ENCODE peak calls at places on chromosome 14, in six cellular contexts. W is sigmoid colon, D is endothelial cell, I is lung, J is AG09319, N is fibroblast of villous mesenchyme. P is an unnamed sample.

GRCh38 chr14:58479975-58480374 is 52.5 kb downstream of the KIAA0586 start:
- DNase-seq in J (no peak), W (no peak), D (no peak), I (no peak), N (no peak), P (no peak)

GRCh38 chr14:52117433-52117832 is 48.6 kb upstream of the NID2 start:
- DNase-seq in J (peak; percentile 52), W (no peak), D (no peak), N (peak; percentile 72), I (no peak), P (no peak)

GRCh38 chr14:75561013-75561432 is 17.4 kb upstream of the FLVCR2 start:
- DNase-seq in J (no peak), W (peak; percentile 73), I (peak; percentile 84), N (peak; percentile 73), D (peak; percentile 82), P (peak; percentile 49)

GRCh38 chr14:103138483-103139370 is 15.5 kb downstream of the TNFAIP2 start:
- DNase-seq in J (no peak), N (no peak), I (no peak), W (no peak), D (no peak), P (no peak)

GRCh38 chr14:39372656-39373055 is 59.6 kb downstream of the FBXO33 start:
- DNase-seq in W (no peak), N (no peak), D (no peak), J (no peak), I (no peak), P (no peak)

GRCh38 chr14:85714046-85714445 is 184.1 kb downstream of the FLRT2 start:
- DNase-seq in I (no peak), W (no peak), N (no peak), D (no peak), J (no peak), P (no peak)

GRCh38 chr14:103136076-103136340 is 12.7 kb downstream of the TNFAIP2 start:
- DNase-seq in J (no peak), W (no peak), D (no peak), N (no peak), I (no peak), P (no peak)

GRCh38 chr14:59182641-59183040 is 5.8 kb upstream of the DAAM1 start:
- DNase-seq in N (peak; percentile 6), D (no peak), J (no peak), I (no peak), W (no peak), P (no peak)

GRCh38 chr14:33134975-33135374 is 196.3 kb downstream of the NPAS3 start:
- DNase-seq in W (no peak), D (no peak), I (no peak), N (no peak), J (no peak), P (no peak)

GRCh38 chr14:89959853-89960493 is 4.2 kb downstream of the TDP1 start:
- DNase-seq in N (no peak), I (no peak), W (no peak), J (no peak), D (no peak), P (no peak)

GRCh38 chr14:102622262-102622885 is 29.9 kb downstream of the RCOR1 start:
- DNase-seq in W (no peak), J (no peak), N (no peak), I (no peak), D (no peak), P (peak; percentile 13)

GRCh38 chr14:57686317-57686716 is 179.6 kb downstream of the SLC35F4 start:
- DNase-seq in I (no peak), N (no peak), W (no peak), D (no peak), J (no peak), P (no peak)

GRCh38 chr14:104107611-104108569 is 22.4 kb downstream of the ASPG start:
- DNase-seq in D (no peak), N (no peak), W (peak; percentile 47), I (no peak), J (no peak), P (no peak)

GRCh38 chr14:89041245-89041585 is 216.8 kb downstream of the TTC8 start:
- DNase-seq in I (peak; percentile 50), W (no peak), N (no peak), D (no peak), J (no peak), P (no peak)

GRCh38 chr14:50928002-50928635 is 16.2 kb downstream of the PYGL start:
- DNase-seq in D (no peak), W (no peak), I (peak; percentile 62), J (peak; percentile 80), N (peak; percentile 53), P (no peak)

GRCh38 chr14:30874120-30874998 is at the start of gene COCH:
- DNase-seq in N (no peak), J (no peak), W (no peak), I (no peak), D (peak; percentile 52), P (peak; percentile 54)

GRCh38 chr14:50001999-50002925 is 109.4 kb downstream of the ARF6 start:
- DNase-seq in N (no peak), I (no peak), D (no peak), J (no peak), W (no peak), P (peak; percentile 89)

GRCh38 chr14:44960646-44961045 is 1.1 kb downstream of the KLHL28 start:
- DNase-seq in J (no peak), I (no peak), D (no peak), W (no peak), N (peak; percentile 16), P (no peak)

GRCh38 chr14:39175445-39176262 is 600 bp downstream of the PNN start:
- DNase-seq in I (peak; percentile 39), N (peak; percentile 55), J (no peak), W (no peak), D (peak; percentile 63), P (peak; percentile 45)

GRCh38 chr14:104281768-104282301 is 143.4 kb downstream of the KIF26A start:
- DNase-seq in J (no peak), W (no peak), D (no peak), N (no peak), I (no peak), P (no peak)

DNA sequence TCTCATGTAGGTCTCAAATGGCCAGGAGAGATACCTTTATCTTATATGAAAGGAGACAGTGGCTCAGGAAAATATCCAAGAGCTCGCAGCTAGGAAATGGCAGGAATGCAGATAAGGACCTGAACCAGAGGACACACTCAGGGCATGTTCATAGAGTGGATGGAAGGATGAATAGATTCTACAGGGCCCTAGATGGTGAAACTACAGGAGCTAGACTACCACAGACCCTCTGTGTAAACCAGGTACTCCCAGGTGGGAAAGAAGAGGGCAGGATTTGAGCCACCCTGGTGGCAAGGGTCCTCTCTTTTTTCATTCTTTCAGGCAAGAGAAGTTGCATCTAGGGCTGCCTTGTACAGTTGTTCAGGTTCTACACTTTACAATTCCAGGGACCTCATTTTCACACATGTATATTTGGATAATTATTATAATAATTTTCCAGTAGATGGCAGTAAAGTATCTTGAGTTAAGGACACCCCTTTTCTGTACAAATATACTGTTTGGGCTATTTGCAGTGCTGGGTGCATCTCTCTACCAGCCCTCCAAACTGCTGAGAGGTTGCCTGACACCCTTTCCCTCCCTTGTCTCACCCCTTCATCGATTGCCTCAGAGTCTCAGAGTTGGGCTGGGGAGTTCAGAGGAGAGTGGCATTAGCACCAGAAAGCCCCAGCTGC is 10.5 kb upstream of the ZDHHC22 start:
- DNase-seq in N (peak; percentile 29), I (no peak), W (no peak), J (no peak), D (no peak), P (no peak)
- TF ChIP-seq CTCF in N (peak; percentile 25), I (no peak), W (no peak), J (no peak), D (peak; percentile 17), P (no peak)

GRCh38 chr14:92954933-92955332 is 32.0 kb downstream of the CHGA start:
- DNase-seq in W (no peak), J (no peak), D (no peak), I (no peak), N (no peak), P (no peak)

GRCh38 chr14:92956961-92957360 is 34.0 kb downstream of the CHGA start:
- DNase-seq in D (no peak), J (no peak), N (no peak), I (no peak), W (no peak), P (no peak)

GRCh38 chr14:92953526-92953925 is 30.6 kb downstream of the CHGA start:
- DNase-seq in I (no peak), W (no peak), N (no peak), D (no peak), J (no peak), P (no peak)

GRCh38 chr14:92952497-92953298 is 29.7 kb downstream of the CHGA start:
- DNase-seq in J (no peak), N (no peak), W (no peak), I (no peak), D (no peak), P (no peak)

GRCh38 chr14:92955381-92955780 is 32.4 kb downstream of the CHGA start:
- DNase-seq in N (no peak), D (no peak), I (no peak), J (no peak), W (no peak), P (no peak)
- TF ChIP-seq CTCF in N (no peak), D (no peak), I (no peak), J (no peak), W (no peak), P (no peak)

DNA sequence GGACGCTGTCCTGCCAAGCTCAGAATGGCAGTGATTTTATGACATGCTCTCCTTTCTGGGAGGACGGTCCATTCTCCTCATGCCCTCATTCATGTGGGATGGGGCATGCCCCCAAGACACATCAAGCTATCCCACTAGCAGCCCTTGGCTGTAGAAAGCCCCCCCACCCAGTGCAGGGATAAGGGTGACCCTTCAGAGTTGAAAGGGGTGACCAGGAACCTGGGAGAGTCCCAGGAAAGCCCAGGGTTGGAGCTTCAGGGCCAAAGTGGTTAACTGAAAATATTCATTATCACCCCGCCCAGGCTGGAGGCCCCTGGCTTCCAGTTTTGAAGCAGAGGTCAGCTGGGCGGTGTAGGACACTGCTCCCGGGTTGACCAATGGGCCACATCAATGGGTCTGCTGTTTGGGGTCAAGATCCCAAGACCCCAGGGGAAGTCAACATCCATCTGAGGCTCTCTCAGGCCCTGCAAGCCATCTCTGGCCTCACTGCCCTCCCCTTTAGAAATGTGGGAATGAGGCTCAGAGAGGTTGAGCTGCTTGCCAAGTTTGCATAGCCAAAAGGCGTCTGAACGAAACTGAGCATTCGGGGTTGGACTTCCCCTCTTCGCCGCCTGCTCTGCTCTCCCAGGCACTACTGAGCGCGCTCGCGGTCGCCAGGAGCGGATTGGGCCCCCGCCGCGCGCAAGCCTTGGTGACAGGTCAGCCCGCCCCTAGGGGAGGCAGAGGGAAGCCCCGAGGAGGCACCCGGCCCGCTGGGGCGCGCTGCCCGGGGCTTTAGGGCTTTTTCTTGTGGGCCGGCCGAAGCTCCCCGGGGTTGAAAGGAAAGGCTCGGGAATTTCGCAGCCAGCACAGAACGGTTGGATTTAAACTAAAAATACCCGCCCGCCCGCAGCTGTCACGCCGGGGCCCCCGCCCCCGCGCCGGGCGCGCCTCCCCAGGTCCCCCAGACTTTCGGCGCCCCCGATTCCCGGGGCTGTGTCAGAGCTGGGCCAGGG is 630 bp downstream of the SYNE3 start:
- DNase-seq in D (peak; percentile 61), N (peak; percentile 56), I (no peak), W (peak; percentile 82), J (no peak), P (peak; percentile 92)
- TF ChIP-seq CTCF in D (no peak), N (peak; percentile 45), I (peak; percentile 29), W (no peak), J (peak; percentile 22), P (peak; percentile 54)

DNA sequence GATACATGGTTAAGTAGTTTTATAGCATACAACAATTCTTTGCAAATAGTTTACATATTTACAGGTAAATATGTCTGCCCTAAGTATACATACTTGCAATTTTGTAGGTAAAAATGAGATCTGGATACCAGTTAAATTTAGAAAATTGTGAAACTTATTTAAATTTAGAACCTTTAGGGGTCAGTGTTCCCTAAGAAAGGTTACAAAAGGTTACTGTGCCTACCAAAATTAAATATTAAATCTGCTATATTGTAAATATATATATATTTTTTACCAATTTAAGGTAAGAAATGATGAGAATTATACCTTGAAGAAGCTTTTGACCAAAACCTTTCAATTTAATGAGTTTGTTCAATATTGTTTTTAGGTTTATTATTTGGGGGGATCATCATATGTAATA is 54.0 kb downstream of the MIPOL1 start:
- DNase-seq in D (no peak), J (no peak), W (no peak), I (no peak), N (no peak), P (no peak)
- TF ChIP-seq CTCF in D (peak; percentile 40), J (no peak), W (no peak), I (no peak), N (no peak), P (no peak)

P was measured in activated CD8-positive, alpha-beta T cell treated with anti-CD3 and anti-CD28 coated beads for 36 hours.